ENCODE peak calls at places on chromosomes 7 and 10, in six cellular contexts. One of them, this sample, is unnamed.

GRCh38 chr10:69884686-69885085 is 83.0 kb downstream of the COL13A1 start:
- DNase-seq in IMR-90: no peak
- DNase-seq in neuronal stem cell: no peak
- DNase-seq in trophoblast cell: no peak
- DNase-seq in H1: no peak
- DNase-seq in mesenchymal stem cell: no peak
- DNase-seq in this sample: no peak

GRCh38 chr10:102310356-102311024 is 65.2 kb downstream of the GBF1 start:
- DNase-seq in IMR-90: peak
- DNase-seq in neuronal stem cell: no peak
- DNase-seq in trophoblast cell: peak
- DNase-seq in H1: no peak
- DNase-seq in mesenchymal stem cell: peak
- DNase-seq in this sample: peak

GRCh38 chr7:19538036-19538435 is 170.8 kb downstream of the POLR1F start:
- DNase-seq in IMR-90: no peak
- DNase-seq in neuronal stem cell: no peak
- DNase-seq in trophoblast cell: no peak
- DNase-seq in H1: no peak
- DNase-seq in mesenchymal stem cell: peak
- DNase-seq in this sample: no peak

GRCh38 chr7:134701272-134701671 is 54.6 kb downstream of the BPGM start:
- DNase-seq in IMR-90: peak
- DNase-seq in neuronal stem cell: no peak
- DNase-seq in trophoblast cell: no peak
- DNase-seq in H1: no peak
- DNase-seq in mesenchymal stem cell: peak
- DNase-seq in this sample: peak

GRCh38 chr10:72761498-72761897 is 69.6 kb downstream of the MCU start:
- DNase-seq in IMR-90: no peak
- DNase-seq in neuronal stem cell: no peak
- DNase-seq in trophoblast cell: no peak
- DNase-seq in H1: no peak
- DNase-seq in mesenchymal stem cell: no peak
- DNase-seq in this sample: no peak

GRCh38 chr7:107224374-107224773 is 55.6 kb downstream of the HBP1 start:
- DNase-seq in IMR-90: no peak
- DNase-seq in neuronal stem cell: no peak
- DNase-seq in trophoblast cell: no peak
- DNase-seq in H1: no peak
- DNase-seq in mesenchymal stem cell: no peak
- DNase-seq in this sample: no peak

GRCh38 chr10:119139464-119140067 is 25.9 kb downstream of the SFXN4 start:
- DNase-seq in IMR-90: peak
- DNase-seq in neuronal stem cell: peak
- DNase-seq in trophoblast cell: no peak
- DNase-seq in H1: peak
- DNase-seq in mesenchymal stem cell: peak
- DNase-seq in this sample: peak

GRCh38 chr10:86165666-86166065 is 200.9 kb downstream of the GRID1 start:
- DNase-seq in IMR-90: no peak
- DNase-seq in neuronal stem cell: no peak
- DNase-seq in trophoblast cell: no peak
- DNase-seq in H1: no peak
- DNase-seq in mesenchymal stem cell: no peak
- DNase-seq in this sample: no peak

GRCh38 chr7:46478046-46478445 is 557.0 kb upstream of the IGFBP3 start:
- DNase-seq in IMR-90: peak
- DNase-seq in neuronal stem cell: no peak
- DNase-seq in trophoblast cell: no peak
- DNase-seq in H1: no peak
- DNase-seq in mesenchymal stem cell: peak
- DNase-seq in this sample: no peak

GRCh38 chr7:746074-747061 is 19.3 kb upstream of the PRKAR1B start:
- DNase-seq in IMR-90: no peak
- DNase-seq in neuronal stem cell: no peak
- DNase-seq in trophoblast cell: no peak
- DNase-seq in H1: no peak
- DNase-seq in mesenchymal stem cell: no peak
- DNase-seq in this sample: no peak

GRCh38 chr7:11743016-11743415 is 89.0 kb downstream of the THSD7A start:
- DNase-seq in IMR-90: no peak
- DNase-seq in neuronal stem cell: no peak
- DNase-seq in trophoblast cell: no peak
- DNase-seq in H1: no peak
- DNase-seq in mesenchymal stem cell: no peak
- DNase-seq in this sample: no peak

GRCh38 chr10:44845672-44846071 is 65.5 kb upstream of the TMEM72 start:
- DNase-seq in IMR-90: no peak
- DNase-seq in neuronal stem cell: no peak
- DNase-seq in trophoblast cell: no peak
- DNase-seq in H1: no peak
- DNase-seq in mesenchymal stem cell: no peak
- DNase-seq in this sample: no peak

GRCh38 chr10:50416181-50416824 is 165.0 kb upstream of the ASAH2 start:
- DNase-seq in IMR-90: peak
- DNase-seq in neuronal stem cell: no peak
- DNase-seq in trophoblast cell: no peak
- DNase-seq in H1: no peak
- DNase-seq in mesenchymal stem cell: no peak
- DNase-seq in this sample: no peak

GRCh38 chr7:101089876-101090275 is 4.6 kb downstream of the TRIM56 start:
- DNase-seq in IMR-90: no peak
- DNase-seq in neuronal stem cell: no peak
- DNase-seq in trophoblast cell: no peak
- DNase-seq in H1: no peak
- DNase-seq in mesenchymal stem cell: no peak
- DNase-seq in this sample: no peak

GRCh38 chr7:101085000-101085948 is at the start of gene TRIM56:
- DNase-seq in IMR-90: peak
- DNase-seq in neuronal stem cell: no peak
- DNase-seq in trophoblast cell: peak
- DNase-seq in H1: peak
- DNase-seq in mesenchymal stem cell: peak
- DNase-seq in this sample: peak

GRCh38 chr7:101088069-101088425 is 2.8 kb downstream of the TRIM56 start:
- DNase-seq in IMR-90: no peak
- DNase-seq in neuronal stem cell: no peak
- DNase-seq in trophoblast cell: no peak
- DNase-seq in H1: no peak
- DNase-seq in mesenchymal stem cell: no peak
- DNase-seq in this sample: no peak

GRCh38 chr7:101088858-101089529 is 3.7 kb downstream of the TRIM56 start:
- DNase-seq in IMR-90: no peak
- DNase-seq in neuronal stem cell: no peak
- DNase-seq in trophoblast cell: no peak
- DNase-seq in H1: no peak
- DNase-seq in mesenchymal stem cell: no peak
- DNase-seq in this sample: no peak

DNA sequence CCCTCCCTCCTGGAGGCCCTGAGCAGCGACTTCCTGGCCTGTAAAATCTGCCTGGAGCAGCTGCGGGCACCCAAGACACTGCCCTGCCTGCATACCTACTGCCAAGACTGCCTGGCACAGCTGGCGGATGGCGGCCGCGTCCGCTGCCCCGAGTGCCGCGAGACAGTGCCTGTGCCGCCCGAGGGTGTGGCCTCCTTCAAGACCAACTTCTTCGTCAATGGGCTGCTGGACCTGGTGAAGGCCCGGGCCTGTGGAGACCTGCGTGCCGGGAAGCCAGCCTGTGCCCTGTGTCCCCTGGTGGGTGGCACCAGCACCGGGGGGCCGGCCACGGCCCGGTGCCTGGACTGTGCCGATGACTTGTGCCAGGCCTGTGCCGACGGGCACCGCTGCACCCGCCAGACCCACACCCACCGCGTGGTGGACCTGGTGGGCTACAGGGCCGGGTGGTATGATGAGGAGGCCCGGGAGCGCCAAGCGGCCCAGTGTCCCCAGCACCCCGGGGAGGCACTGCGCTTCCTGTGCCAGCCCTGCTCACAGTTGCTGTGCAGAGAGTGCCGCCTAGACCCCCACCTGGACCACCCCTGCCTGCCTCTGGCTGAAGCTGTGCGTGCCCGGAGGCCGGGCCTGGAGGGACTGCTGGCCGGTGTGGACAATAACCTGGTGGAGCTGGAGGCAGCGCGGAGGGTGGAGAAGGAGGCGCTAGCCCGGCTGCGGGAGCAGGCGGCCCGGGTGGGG is 2.2 kb downstream of the TRIM56 start:
- DNase-seq in IMR-90: no peak
- DNase-seq in neuronal stem cell: no peak
- DNase-seq in trophoblast cell: no peak
- DNase-seq in H1: no peak
- DNase-seq in mesenchymal stem cell: no peak
- DNase-seq in this sample: no peak
- H3K4me3 ChIP-seq in IMR-90: no peak
- H3K4me3 ChIP-seq in neuronal stem cell: no peak
- H3K4me3 ChIP-seq in trophoblast cell: no peak
- H3K4me3 ChIP-seq in H1: no peak
- H3K4me3 ChIP-seq in mesenchymal stem cell: no peak
- H3K4me3 ChIP-seq in this sample: no peak

GRCh38 chr10:71236286-71236685 is 23.9 kb downstream of the UNC5B start:
- DNase-seq in IMR-90: no peak
- DNase-seq in neuronal stem cell: no peak
- DNase-seq in trophoblast cell: no peak
- DNase-seq in H1: no peak
- DNase-seq in mesenchymal stem cell: peak
- DNase-seq in this sample: peak

GRCh38 chr10:71234970-71235681 is 22.8 kb downstream of the UNC5B start:
- DNase-seq in IMR-90: peak
- DNase-seq in neuronal stem cell: no peak
- DNase-seq in trophoblast cell: no peak
- DNase-seq in H1: no peak
- DNase-seq in mesenchymal stem cell: peak
- DNase-seq in this sample: peak

GRCh38 chr10:71236822-71237682 is 24.7 kb downstream of the UNC5B start:
- DNase-seq in IMR-90: no peak
- DNase-seq in neuronal stem cell: no peak
- DNase-seq in trophoblast cell: no peak
- DNase-seq in H1: no peak
- DNase-seq in mesenchymal stem cell: no peak
- DNase-seq in this sample: no peak

GRCh38 chr10:71234017-71234894 is 21.9 kb downstream of the UNC5B start:
- DNase-seq in IMR-90: no peak
- DNase-seq in neuronal stem cell: no peak
- DNase-seq in trophoblast cell: no peak
- DNase-seq in H1: no peak
- DNase-seq in mesenchymal stem cell: no peak
- DNase-seq in this sample: peak

GRCh38 chr10:71235808-71236207 is 23.4 kb downstream of the UNC5B start:
- DNase-seq in IMR-90: no peak
- DNase-seq in neuronal stem cell: no peak
- DNase-seq in trophoblast cell: no peak
- DNase-seq in H1: no peak
- DNase-seq in mesenchymal stem cell: no peak
- DNase-seq in this sample: no peak
- H2AK5ac ChIP-seq in IMR-90: peak
- H2AK5ac ChIP-seq in neuronal stem cell: peak
- H2AK5ac ChIP-seq in trophoblast cell: peak
- H2AK5ac ChIP-seq in H1: no peak
- H2AK5ac ChIP-seq in mesenchymal stem cell: no peak
- H2AK5ac ChIP-seq in this sample: peak

DNA sequence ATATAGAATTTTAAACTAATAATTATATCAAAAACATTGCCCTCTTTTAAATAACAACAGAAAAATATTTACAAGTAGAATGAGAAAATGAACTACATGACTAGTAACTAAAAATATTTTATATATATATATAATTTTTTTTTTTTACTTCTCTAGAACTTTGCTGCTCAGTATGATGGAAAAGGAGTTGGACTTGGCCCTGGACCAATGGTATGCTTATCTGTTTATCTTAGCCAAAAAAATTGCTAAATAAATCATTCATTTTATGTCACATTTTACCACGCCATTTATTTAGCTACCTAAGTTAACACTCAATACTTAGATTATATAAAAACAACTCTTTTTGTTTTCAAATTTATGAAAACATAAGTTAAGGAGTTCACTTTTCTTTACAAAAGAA is 6.7 kb downstream of the COL1A2 start:
- DNase-seq in IMR-90: no peak
- DNase-seq in neuronal stem cell: no peak
- DNase-seq in trophoblast cell: no peak
- DNase-seq in H1: no peak
- DNase-seq in mesenchymal stem cell: no peak
- DNase-seq in this sample: no peak
- H3K4me3 ChIP-seq in IMR-90: no peak
- H3K4me3 ChIP-seq in neuronal stem cell: no peak
- H3K4me3 ChIP-seq in trophoblast cell: no peak
- H3K4me3 ChIP-seq in H1: no peak
- H3K4me3 ChIP-seq in mesenchymal stem cell: no peak
- H3K4me3 ChIP-seq in this sample: no peak

GRCh38 chr10:20616918-20617801 is 280.0 kb downstream of the NEBL start:
- DNase-seq in IMR-90: no peak
- DNase-seq in neuronal stem cell: no peak
- DNase-seq in trophoblast cell: no peak
- DNase-seq in H1: no peak
- DNase-seq in mesenchymal stem cell: no peak
- DNase-seq in this sample: no peak
- H2AK5ac ChIP-seq in IMR-90: no peak
- H2AK5ac ChIP-seq in neuronal stem cell: no peak
- H2AK5ac ChIP-seq in trophoblast cell: no peak
- H2AK5ac ChIP-seq in H1: no peak
- H2AK5ac ChIP-seq in mesenchymal stem cell: no peak
- H2AK5ac ChIP-seq in this sample: no peak

DNA sequence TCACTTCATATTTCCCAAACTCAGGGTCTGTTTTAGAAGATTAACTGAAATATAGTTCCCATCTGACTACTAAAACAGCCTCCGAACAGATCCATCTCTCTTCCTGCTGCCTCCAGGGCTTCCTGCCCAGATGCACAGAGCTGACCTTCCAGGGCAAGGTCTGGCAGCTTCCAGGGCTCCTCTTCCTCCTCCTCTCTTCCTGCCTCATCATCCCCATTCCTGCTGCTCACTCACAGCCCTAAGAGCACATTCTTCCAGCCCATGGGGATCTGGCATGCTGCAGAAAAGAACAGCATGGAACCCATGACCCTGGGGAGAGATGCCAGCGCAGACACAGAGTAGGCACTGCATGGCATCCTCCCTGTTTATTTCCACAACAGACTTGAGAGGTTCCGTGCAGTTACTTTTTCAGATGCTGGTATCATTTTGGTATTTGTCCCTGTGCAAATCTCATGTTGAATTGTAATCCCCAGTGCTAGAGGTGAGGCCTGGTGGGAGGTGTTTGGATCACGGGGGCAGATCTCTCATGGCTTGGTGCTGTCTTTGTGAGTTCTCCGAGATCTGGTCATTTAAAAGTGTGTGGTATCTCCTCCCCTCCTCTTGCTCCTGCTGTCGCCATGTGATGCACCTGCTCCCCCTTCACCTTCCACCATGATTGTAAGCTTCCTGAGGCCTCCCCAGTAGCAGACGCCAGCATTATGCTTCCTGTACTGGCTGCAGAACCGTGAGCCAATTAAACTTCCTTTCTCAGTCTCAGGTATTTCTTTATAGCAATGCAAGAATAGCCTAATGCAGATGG is 4.4 kb downstream of the PKD1L1 start:
- DNase-seq in IMR-90: no peak
- DNase-seq in neuronal stem cell: no peak
- DNase-seq in trophoblast cell: no peak
- DNase-seq in H1: no peak
- DNase-seq in mesenchymal stem cell: no peak
- DNase-seq in this sample: no peak
- H3K4me3 ChIP-seq in IMR-90: no peak
- H3K4me3 ChIP-seq in neuronal stem cell: peak
- H3K4me3 ChIP-seq in trophoblast cell: no peak
- H3K4me3 ChIP-seq in H1: no peak
- H3K4me3 ChIP-seq in mesenchymal stem cell: no peak
- H3K4me3 ChIP-seq in this sample: no peak

This sample was measured in mesendoderm.